ENCODE peak calls at places on chromosomes 2 and 18, in seven cellular contexts. D, J, M, O, R, P and C are unnamed samples.
A peak's percentile ranks its signal among the peaks of the same experiment; 100 is the strongest.

GRCh38 chr2:111185496-111186022 is 64.8 kb downstream of the BCL2L11 start:
- DNase-seq in J (no peak), M (peak; percentile 86), R (no peak), O (no peak), P (peak; percentile 84), D (no peak), C (no peak)

GRCh38 chr2:111157071-111157661 is 36.5 kb downstream of the BCL2L11 start:
- DNase-seq in P (no peak), R (no peak), O (no peak), J (no peak), M (no peak), D (no peak), C (no peak)

GRCh38 chr2:105417789-105418475 is 19.1 kb upstream of the FHL2 start:
- DNase-seq in R (peak; percentile 63), M (no peak), D (peak; percentile 49), J (no peak), P (no peak), O (peak; percentile 75), C (no peak)

GRCh38 chr18:63433349-63433866 is 11.1 kb upstream of the VPS4B start:
- DNase-seq in P (no peak), M (no peak), J (no peak), R (peak; percentile 64), O (no peak), D (no peak), C (no peak)

GRCh38 chr18:47936975-47937374 is 6.5 kb upstream of the SMAD2 start:
- DNase-seq in J (no peak), O (no peak), P (no peak), D (no peak), M (no peak), R (no peak), C (no peak)

GRCh38 chr2:233638836-233639235 is 2.6 kb downstream of the UGT1A10 start:
- DNase-seq in M (no peak), R (no peak), J (no peak), O (no peak), P (no peak), D (no peak), C (no peak)

GRCh38 chr2:70939847-70940580 is 4.3 kb downstream of the ATP6V1B1 start:
- DNase-seq in J (peak; percentile 45), M (no peak), D (no peak), O (no peak), R (no peak), P (no peak), C (no peak)

GRCh38 chr2:98521266-98521665 is 76.6 kb downstream of the INPP4A start:
- DNase-seq in D (no peak), R (no peak), J (no peak), P (no peak), O (no peak), M (no peak), C (no peak)

GRCh38 chr18:76005632-76006031 is 489.4 kb downstream of the ZNF516 start:
- DNase-seq in M (no peak), P (no peak), J (no peak), R (no peak), D (no peak), O (no peak), C (no peak)

GRCh38 chr2:206488623-206489022 is 45.3 kb downstream of the ADAM23 start:
- DNase-seq in D (no peak), O (no peak), J (no peak), R (no peak), M (no peak), P (no peak), C (no peak)

GRCh38 chr2:68505603-68506159 is 38.3 kb downstream of the APLF start:
- DNase-seq in O (no peak), D (no peak), P (no peak), M (no peak), R (no peak), J (no peak), C (no peak)
- H3K4me3 ChIP-seq in O (no peak overlapping the region), D (no peak overlapping the region), P (no peak overlapping the region), M (no peak overlapping the region), R (no peak overlapping the region), J (no peak overlapping the region), C (no peak overlapping the region)

GRCh38 chr2:75716406-75716805 is 5.7 kb upstream of the GCFC2 start:
- DNase-seq in P (no peak), M (no peak), R (peak; percentile 15), D (peak; percentile 20), J (no peak), O (peak; percentile 6), C (no peak)
- TF ChIP-seq CTCF in P (no peak), M (no peak), R (no peak), D (peak; percentile 7), J (no peak), O (no peak), C (peak; percentile 30)

GRCh38 chr2:6917761-6918421 is 679 bp downstream of the RNF144A start:
- DNase-seq in M (peak; percentile 56), P (no peak), J (peak; percentile 61), R (no peak), D (no peak), O (no peak), C (no peak)
- H3K4me3 ChIP-seq in M (peak overlapping the region; percentile 69), P (peak overlapping the region; percentile 56), J (peak overlapping the region; percentile 77), R (peak overlapping the region; percentile 47), D (peak overlapping the region; percentile 80), O (peak overlapping the region; percentile 57), C (peak overlapping the region; percentile 62)

DNA sequence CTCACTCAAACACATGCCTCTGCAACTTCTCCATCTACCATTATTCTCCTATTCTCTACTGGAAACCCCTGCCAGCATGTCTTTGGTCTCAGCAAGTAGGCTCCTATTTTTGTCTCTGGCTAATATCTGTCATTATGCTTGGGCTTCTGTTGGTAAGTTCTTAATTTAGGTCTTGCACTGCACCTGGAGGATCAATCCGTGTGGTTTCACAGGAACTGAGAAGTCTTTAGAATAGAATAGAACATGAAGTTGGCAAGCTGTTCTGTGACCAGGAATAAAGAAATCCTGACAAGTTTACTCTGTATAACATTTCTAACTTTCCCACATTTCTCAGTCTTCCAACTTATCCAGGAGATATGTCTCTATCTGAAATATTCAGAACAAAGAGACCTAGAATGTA is 219.5 kb upstream of the GYPC start:
- DNase-seq in R (no peak), O (no peak), P (no peak), J (no peak), M (no peak), D (no peak), C (no peak)
- TF ChIP-seq CTCF in R (no peak), O (no peak), P (no peak), J (no peak), M (no peak), D (no peak), C (no peak)

DNA sequence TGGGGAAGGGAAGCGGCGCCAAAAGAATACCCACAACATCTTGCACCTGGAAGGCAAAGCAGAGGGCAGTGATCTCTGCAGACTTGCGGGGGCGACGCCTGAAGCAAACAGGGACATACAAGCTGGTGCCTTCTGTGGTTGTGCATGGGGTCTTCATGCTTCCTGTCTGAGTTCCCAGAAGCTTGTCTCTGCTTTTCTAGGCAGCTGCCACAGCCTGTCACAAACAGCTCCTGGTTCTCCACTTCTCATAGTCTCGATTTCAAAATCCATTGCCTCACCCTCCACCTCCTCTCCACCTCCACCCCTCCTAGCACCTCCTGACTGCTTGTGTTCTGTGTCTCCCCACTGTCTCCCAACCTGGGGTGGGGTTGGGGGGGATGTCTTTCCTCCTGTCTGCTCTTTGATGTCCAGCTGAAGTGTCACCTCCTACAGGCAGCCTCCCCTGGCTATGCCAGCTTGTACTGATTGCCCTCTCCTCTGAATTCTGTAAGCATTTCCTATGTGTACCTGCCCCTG is 1.7 kb upstream of the PROC start:
- DNase-seq in R (no peak), P (no peak), D (no peak), O (no peak), M (no peak), J (no peak), C (no peak)
- H3K4me3 ChIP-seq in R (no peak overlapping the region), P (peak overlapping the region; percentile 38), D (peak overlapping the region; percentile 18), O (no peak overlapping the region), M (peak overlapping the region; percentile 57), J (peak overlapping the region; percentile 44), C (peak overlapping the region; percentile 45)

GRCh38 chr18:70334728-70335329 is 46.0 kb downstream of the SOCS6 start:
- DNase-seq in M (no peak), P (no peak), J (no peak), D (no peak), R (peak; percentile 12), O (no peak), C (no peak)

GRCh38 chr18:70332694-70333093 is 43.8 kb downstream of the SOCS6 start:
- DNase-seq in D (peak; percentile 16), M (no peak), R (peak; percentile 52), O (no peak), J (no peak), P (no peak), C (no peak)

GRCh38 chr18:70333316-70333715 is 44.5 kb downstream of the SOCS6 start:
- DNase-seq in M (no peak), J (no peak), D (no peak), O (no peak), R (peak; percentile 24), P (no peak), C (no peak)

GRCh38 chr18:70334264-70334663 is 45.4 kb downstream of the SOCS6 start:
- DNase-seq in J (no peak), R (no peak), P (no peak), O (no peak), D (no peak), M (no peak), C (no peak)

DNA sequence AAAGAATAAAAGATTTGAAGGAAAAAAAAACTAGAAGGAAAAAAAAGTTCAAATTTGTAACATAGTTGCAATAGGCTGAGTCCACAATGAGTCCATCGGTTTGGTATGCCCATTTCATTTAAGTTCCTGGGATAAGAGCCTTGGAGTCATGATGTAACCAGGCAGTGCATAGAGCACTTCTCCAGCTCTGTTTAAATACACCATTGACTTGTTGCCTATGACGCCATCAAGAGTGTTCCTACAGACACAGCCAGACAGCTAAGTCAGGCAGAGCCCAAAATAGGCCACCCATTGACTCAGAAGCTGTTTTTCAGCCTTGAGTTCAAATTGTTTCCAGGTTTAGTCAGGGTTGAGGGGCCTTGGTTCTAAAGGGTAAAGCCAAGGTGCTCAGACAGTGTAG is 44.9 kb downstream of the SOCS6 start:
- DNase-seq in D (peak; percentile 91), P (peak; percentile 57), R (peak; percentile 99), J (no peak), M (no peak), O (peak; percentile 93), C (peak; percentile 83)
- TF ChIP-seq CTCF in D (no peak), P (no peak), R (no peak), J (no peak), M (no peak), O (no peak), C (no peak)

DNA sequence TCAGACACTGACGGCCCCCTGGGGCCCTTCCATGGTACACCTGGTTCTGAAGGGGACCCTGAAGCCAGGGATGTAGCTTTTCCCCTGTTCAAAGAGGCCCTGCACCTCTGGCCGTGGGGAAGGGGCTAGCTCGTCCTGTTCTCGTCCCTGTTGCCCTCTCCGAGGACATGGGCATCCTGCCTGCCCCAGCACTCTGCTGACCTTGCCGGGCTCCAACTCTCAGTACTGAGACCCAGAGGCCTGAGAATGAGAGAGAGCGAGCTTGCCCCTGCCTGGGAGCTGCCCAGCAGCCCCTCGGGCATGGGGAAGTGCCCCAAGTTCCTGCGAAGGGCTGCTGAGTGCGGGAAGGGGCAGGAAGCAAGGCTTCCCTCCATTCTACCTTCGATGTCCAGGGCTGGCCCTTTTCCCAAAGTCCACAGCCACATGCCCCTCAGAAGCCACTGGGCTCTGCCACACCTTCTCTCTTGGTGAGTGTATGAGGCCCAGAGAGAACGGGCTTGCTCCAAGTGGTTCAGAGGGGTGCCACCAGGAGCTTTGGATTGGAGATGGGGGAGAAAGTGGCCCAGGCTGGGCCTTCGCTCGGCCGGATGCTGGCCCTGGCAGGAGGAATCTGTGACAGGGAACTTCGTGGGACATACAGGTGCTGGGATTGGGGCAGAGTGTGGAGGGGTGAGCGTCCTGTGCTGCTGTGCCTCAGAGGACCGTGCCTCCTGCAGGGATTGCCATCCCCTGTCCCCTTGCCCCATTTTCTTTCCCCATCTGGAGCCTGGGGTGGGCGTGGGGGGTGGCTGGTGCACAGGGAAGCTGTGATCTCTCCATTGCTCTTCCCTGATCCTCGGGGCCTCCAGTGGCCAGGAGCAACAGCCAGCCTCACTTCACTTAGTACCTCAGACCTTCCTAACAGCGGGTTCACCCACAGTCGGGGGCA is 50.8 kb downstream of the KCNIP3 start:
- DNase-seq in D (no peak), J (no peak), M (no peak), P (peak; percentile 29), O (no peak), R (no peak), C (no peak)
- H3K4me3 ChIP-seq in D (no peak overlapping the region), J (no peak overlapping the region), M (no peak overlapping the region), P (no peak overlapping the region), O (no peak overlapping the region), R (peak overlapping the region; percentile 72), C (no peak overlapping the region)